ENCODE peak calls at places on chromosomes 6 and 20, in six cellular contexts. Z is H1, I is IMR-90, P is mesenchymal stem cell, O is mesendoderm, J is neuronal stem cell. T is an unnamed sample.

GRCh38 chr6:27478706-27479318 is 5.9 kb upstream of the ZNF184 start:
- DNase-seq in Z (peak), I (peak), P (peak), O (peak), J (peak), T (peak)

GRCh38 chr6:129032602-129033001 is 149.7 kb downstream of the LAMA2 start:
- DNase-seq in Z (no peak), I (no peak), P (no peak), O (no peak), J (no peak), T (no peak)

GRCh38 chr6:31771992-31772358 is 5.2 kb downstream of the VWA7 start:
- DNase-seq in Z (no peak), I (peak), P (no peak), O (no peak), J (no peak), T (no peak)

GRCh38 chr6:76876922-76877553 is 586.3 kb downstream of the HTR1B start:
- DNase-seq in Z (peak), I (peak), P (peak), O (peak), J (peak), T (peak)

GRCh38 chr6:133241901-133242760 is 974 bp downstream of the EYA4 start:
- DNase-seq in Z (no peak), I (peak), P (peak), O (peak), J (peak), T (peak)

GRCh38 chr6:122068291-122068769 is 331.1 kb upstream of the HSF2 start:
- DNase-seq in Z (no peak), I (no peak), P (peak), O (no peak), J (no peak), T (no peak)

GRCh38 chr20:56360133-56360898 is 1.5 kb downstream of the FAM210B start:
- DNase-seq in Z (no peak), I (no peak), P (no peak), O (no peak), J (no peak), T (no peak)

GRCh38 chr6:82248233-82248735 is 740 bp upstream of the IBTK start:
- DNase-seq in Z (no peak), I (peak), P (peak), O (peak), J (no peak), T (no peak)

GRCh38 chr6:108250240-108250866 is 10.5 kb downstream of the SNX3 start:
- DNase-seq in Z (no peak), I (peak), P (peak), O (peak), J (no peak), T (peak)

GRCh38 chr6:83756565-83756964 is 47.7 kb upstream of the SNAP91 start:
- DNase-seq in Z (no peak), I (no peak), P (no peak), O (no peak), J (no peak), T (no peak)

GRCh38 chr6:83757021-83757420 is 48.1 kb upstream of the SNAP91 start:
- DNase-seq in Z (no peak), I (no peak), P (no peak), O (no peak), J (no peak), T (no peak)

GRCh38 chr6:83758533-83758932 is 49.6 kb upstream of the SNAP91 start:
- DNase-seq in Z (no peak), I (no peak), P (no peak), O (no peak), J (no peak), T (no peak)
- H2BK15ac ChIP-seq in Z (no peak), I (no peak), P (no peak), O (no peak), J (no peak), T (no peak)

DNA sequence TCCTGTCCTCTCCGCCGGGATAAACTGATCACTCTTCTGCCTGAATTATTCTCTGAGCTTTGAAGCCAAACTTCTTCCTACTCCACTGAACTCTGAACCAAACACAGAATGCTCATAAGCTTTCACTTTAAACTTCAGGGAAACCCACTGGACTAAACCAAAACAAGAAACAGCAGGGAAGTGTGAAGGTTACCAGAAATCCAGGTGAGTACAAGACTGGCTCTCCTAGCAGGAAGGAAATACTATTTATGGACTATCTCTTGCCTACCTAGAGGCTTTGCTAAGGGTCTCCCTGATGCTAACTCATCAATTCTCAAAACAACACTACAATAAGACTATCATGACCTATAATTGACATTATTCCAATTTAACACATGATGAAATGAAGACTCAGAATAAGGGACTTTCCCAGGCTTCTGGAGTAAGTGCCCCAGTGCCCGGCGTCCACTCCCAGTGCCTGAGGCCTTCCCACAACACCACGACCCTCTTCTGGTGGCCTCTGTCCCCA is 145.0 kb downstream of the ZDHHC14 start:
- DNase-seq in Z (no peak), I (no peak), P (no peak), O (no peak), J (no peak), T (no peak)
- H2BK15ac ChIP-seq in Z (no peak), I (no peak), P (no peak), O (no peak), J (no peak), T (no peak)

DNA sequence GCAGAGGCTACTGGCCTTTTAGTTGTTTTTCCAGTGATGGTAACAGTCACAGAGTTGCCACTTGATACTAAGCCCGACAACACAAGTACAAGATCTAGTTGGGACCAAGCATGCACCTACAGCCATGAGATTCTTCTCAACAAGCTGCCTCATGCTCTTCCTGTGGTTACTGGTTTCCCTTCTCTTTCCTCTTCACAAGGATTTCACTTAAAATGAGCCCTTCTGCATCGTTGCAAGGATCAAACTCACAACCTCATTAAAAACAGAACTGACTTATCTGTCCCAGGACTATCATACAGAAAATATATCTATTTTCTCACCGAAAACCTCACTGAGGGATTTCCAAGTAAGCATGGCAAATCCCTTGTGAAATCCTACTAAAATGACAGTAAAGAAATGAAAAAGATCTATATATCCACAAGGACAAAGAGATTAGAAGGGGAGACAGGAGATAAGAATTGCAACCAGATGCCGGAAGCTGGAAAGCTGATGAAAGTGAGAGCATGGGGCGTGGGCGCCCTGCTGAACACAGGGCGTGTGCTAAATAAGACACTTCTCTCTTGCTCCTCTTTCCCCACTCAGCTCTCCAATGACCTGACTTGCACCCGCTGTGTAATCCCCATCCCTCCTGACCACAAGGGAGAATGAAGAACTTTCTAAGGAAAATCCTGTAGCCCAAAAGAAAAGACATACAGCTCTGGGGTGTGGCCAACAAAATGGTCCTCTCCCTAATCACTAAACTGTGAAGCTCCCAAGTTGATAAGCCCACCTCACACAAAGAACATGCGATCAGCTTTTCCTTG is 13.4 kb downstream of the MTFR2 start:
- DNase-seq in Z (no peak), I (no peak), P (no peak), O (peak), J (no peak), T (no peak)
- H2BK15ac ChIP-seq in Z (no peak), I (no peak), P (no peak), O (no peak), J (no peak), T (no peak)

DNA sequence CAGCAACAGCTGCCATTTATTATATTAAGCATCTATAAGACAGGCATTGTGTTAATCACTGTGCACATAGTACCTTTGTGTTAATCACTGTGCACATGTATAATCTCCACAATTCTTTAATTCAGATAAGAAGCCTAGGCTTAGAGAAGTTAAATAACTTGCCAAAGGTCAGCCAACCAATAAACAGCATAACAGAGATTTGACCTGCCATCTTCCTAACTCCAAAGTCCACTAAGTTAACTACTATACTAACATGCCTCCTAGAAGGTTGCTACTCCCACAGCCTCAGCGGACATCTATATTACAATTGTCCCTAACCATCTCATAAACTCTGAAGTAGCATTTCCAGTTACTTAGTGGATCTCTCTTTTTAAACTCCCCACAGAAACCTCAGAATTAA is 3.7 kb downstream of the BTBD9 start:
- DNase-seq in Z (no peak), I (no peak), P (no peak), O (no peak), J (no peak), T (no peak)
- H2BK15ac ChIP-seq in Z (no peak), I (no peak), P (no peak), O (no peak), J (no peak), T (no peak)

DNA sequence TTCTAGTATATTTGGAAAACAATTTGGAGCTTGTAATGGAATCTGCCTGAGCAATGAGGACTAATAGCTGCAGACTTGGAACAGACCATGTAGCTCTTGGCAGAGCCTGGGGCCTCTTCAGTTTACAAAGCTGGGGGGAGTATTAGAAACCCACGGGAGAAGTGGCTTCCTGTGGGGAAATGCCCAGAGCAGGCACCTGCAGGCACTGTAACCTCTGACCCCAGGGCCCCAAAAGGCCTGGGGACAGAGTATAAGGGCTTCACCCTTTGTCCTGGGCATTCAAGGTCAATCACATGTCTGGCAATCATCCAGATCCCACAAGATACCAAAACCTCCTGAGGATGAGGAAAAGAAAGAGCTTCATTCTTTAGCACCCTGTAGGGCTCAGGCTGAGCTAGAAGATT is 19.4 kb downstream of the PKIG start:
- DNase-seq in Z (no peak), I (peak), P (peak), O (no peak), J (no peak), T (no peak)
- H2BK15ac ChIP-seq in Z (no peak), I (no peak), P (no peak), O (no peak), J (no peak), T (no peak)

DNA sequence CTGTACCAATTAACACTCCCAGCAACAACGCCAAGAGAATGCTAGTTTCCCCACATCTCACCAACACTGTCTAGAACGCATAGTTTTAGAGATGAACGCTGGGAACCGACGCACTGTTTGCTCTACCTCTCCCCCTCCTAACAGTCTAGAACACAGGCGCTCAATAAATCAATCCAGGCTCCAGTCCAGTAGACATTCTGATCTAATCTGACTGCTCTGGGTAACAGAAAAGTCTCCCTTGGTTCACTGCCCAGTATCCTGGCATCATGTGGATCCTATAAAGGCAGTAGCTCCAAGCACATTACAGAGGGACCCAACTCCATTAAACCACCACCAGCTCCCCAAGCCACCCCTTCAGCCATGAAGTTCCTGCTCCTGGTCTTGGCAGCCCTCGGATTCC is at the start of gene DEFB132:
- DNase-seq in Z (no peak), I (no peak), P (no peak), O (no peak), J (no peak), T (no peak)
- H2BK15ac ChIP-seq in Z (no peak), I (no peak), P (no peak), O (no peak), J (no peak), T (no peak)

GRCh38 chr20:40861427-40862008 is 167.1 kb upstream of the TOP1 start:
- DNase-seq in Z (no peak), I (no peak), P (no peak), O (no peak), J (no peak), T (no peak)

GRCh38 chr20:40864470-40864869 is 164.2 kb upstream of the TOP1 start:
- DNase-seq in Z (no peak), I (no peak), P (no peak), O (no peak), J (no peak), T (no peak)

GRCh38 chr20:40866056-40866455 is 162.6 kb upstream of the TOP1 start:
- DNase-seq in Z (no peak), I (no peak), P (no peak), O (no peak), J (no peak), T (no peak)

GRCh38 chr20:40865095-40865494 is 163.5 kb upstream of the TOP1 start:
- DNase-seq in Z (no peak), I (no peak), P (no peak), O (no peak), J (no peak), T (no peak)

DNA sequence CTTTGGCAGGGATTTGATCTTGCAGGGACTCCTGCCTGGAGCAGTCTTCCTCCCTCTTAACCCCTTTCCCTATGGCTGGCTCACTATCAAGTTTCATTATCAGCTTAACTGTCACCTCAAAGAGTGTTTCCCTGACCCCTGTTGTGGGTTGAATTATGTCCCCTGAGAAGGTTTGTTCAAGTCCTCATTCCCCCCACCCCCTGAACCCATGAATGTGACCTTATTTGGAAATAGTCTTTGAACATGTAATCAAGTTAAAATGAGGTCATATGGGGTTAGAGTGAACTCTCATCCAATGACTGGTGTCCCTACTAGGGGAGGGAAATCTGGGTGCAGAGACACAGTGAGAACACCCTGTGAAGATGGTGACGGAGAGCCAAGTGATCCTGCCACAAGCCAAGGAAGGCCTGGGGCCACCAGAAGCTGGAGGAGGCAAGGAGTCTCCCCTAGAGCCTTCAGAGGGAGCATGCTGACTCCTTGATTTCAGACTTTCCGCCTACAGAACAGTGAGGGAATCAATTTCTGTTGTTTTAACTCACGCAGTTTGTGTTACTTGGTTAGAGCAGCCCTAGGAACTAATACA is 165.2 kb upstream of the TOP1 start:
- DNase-seq in Z (no peak), I (no peak), P (no peak), O (peak), J (no peak), T (no peak)
- H2BK15ac ChIP-seq in Z (no peak), I (no peak), P (no peak), O (no peak), J (no peak), T (no peak)

T was measured in H9.